ENCODE peak calls at places on chromosomes 11 and 22, in four cellular contexts. One of them, this sample, is unnamed. For H3K9me2, the result is how much of the 10 kb centered on the place peaks cover.

GRCh38 chr11:46239801-46240061 is 37.7 kb upstream of the CREB3L1 start:
- DNase-seq in MM.1S: no peak
- DNase-seq in PC-3: no peak
- DNase-seq in GM23248: peak
- DNase-seq in this sample: no peak

GRCh38 chr11:122344281-122344680 is 228.3 kb upstream of the BLID start:
- DNase-seq in MM.1S: no peak
- DNase-seq in PC-3: peak
- DNase-seq in GM23248: peak
- DNase-seq in this sample: no peak

GRCh38 chr11:100827934-100828661 is 141.0 kb downstream of the ARHGAP42 start:
- DNase-seq in MM.1S: peak
- DNase-seq in PC-3: peak
- DNase-seq in GM23248: peak
- DNase-seq in this sample: peak

GRCh38 chr11:64723117-64723906 is at the start of gene NRXN2:
- DNase-seq in MM.1S: peak
- DNase-seq in PC-3: peak
- DNase-seq in GM23248: peak
- DNase-seq in this sample: peak

GRCh38 chr22:37979782-37980181 is 4.6 kb downstream of the SOX10 start:
- DNase-seq in MM.1S: no peak
- DNase-seq in PC-3: no peak
- DNase-seq in GM23248: no peak
- DNase-seq in this sample: no peak

GRCh38 chr11:121802542-121802941 is 313.5 kb downstream of the BLID start:
- DNase-seq in MM.1S: no peak
- DNase-seq in PC-3: no peak
- DNase-seq in GM23248: no peak
- DNase-seq in this sample: no peak

GRCh38 chr11:69153661-69154060 is 2.1 kb upstream of the SMIM38 start:
- DNase-seq in MM.1S: no peak
- DNase-seq in PC-3: no peak
- DNase-seq in GM23248: peak
- DNase-seq in this sample: no peak

GRCh38 chr11:73236205-73236765 is 18.2 kb downstream of the P2RY2 start:
- DNase-seq in MM.1S: no peak
- DNase-seq in PC-3: no peak
- DNase-seq in GM23248: no peak
- DNase-seq in this sample: no peak

GRCh38 chr22:30823015-30823370 is 128.3 kb downstream of the OSBP2 start:
- DNase-seq in MM.1S: no peak
- DNase-seq in PC-3: peak
- DNase-seq in GM23248: peak
- DNase-seq in this sample: no peak

GRCh38 chr22:47452184-47452583 is 689.7 kb downstream of the TBC1D22A start:
- DNase-seq in MM.1S: no peak
- DNase-seq in PC-3: peak
- DNase-seq in GM23248: no peak
- DNase-seq in this sample: no peak

GRCh38 chr11:126063510-126063858 is 818 bp upstream of the CDON start:
- DNase-seq in MM.1S: no peak
- DNase-seq in PC-3: no peak
- DNase-seq in GM23248: no peak
- DNase-seq in this sample: no peak

GRCh38 chr11:66976048-66976467 is 954 bp downstream of the C11orf86 start:
- DNase-seq in MM.1S: no peak
- DNase-seq in PC-3: peak
- DNase-seq in GM23248: no peak
- DNase-seq in this sample: no peak

GRCh38 chr11:134818531-134818930 is 406.5 kb upstream of the B3GAT1 start:
- DNase-seq in MM.1S: no peak
- DNase-seq in PC-3: peak
- DNase-seq in GM23248: no peak
- DNase-seq in this sample: peak

GRCh38 chr11:85947431-85948272 is 92.5 kb downstream of the CCDC83 start:
- DNase-seq in MM.1S: peak
- DNase-seq in PC-3: peak
- DNase-seq in GM23248: peak
- DNase-seq in this sample: peak

GRCh38 chr22:36306227-36306626 is 53.3 kb downstream of the APOL1 start:
- DNase-seq in MM.1S: no peak
- DNase-seq in PC-3: no peak
- DNase-seq in GM23248: no peak
- DNase-seq in this sample: no peak

GRCh38 chr11:99351620-99352019 is 330.9 kb downstream of the CNTN5 start:
- DNase-seq in MM.1S: no peak
- DNase-seq in PC-3: peak
- DNase-seq in GM23248: no peak
- DNase-seq in this sample: no peak

GRCh38 chr11:73559758-73560157 is 38.2 kb downstream of the FAM168A start:
- DNase-seq in MM.1S: no peak
- DNase-seq in PC-3: no peak
- DNase-seq in GM23248: no peak
- DNase-seq in this sample: no peak

GRCh38 chr11:18727499-18728236 is 1.7 kb upstream of the IGSF22 start:
- DNase-seq in MM.1S: peak
- DNase-seq in PC-3: peak
- DNase-seq in GM23248: peak
- DNase-seq in this sample: no peak

GRCh38 chr11:116990061-116990473 is 108.2 kb downstream of the SIK3 start:
- DNase-seq in MM.1S: no peak
- DNase-seq in PC-3: peak
- DNase-seq in GM23248: peak
- DNase-seq in this sample: no peak

GRCh38 chr22:35337932-35338331 is 38.2 kb downstream of the TOM1 start:
- DNase-seq in MM.1S: no peak
- DNase-seq in PC-3: no peak
- DNase-seq in GM23248: peak
- DNase-seq in this sample: no peak

GRCh38 chr11:12330491-12331231 is 46.7 kb upstream of the PARVA start:
- DNase-seq in MM.1S: no peak
- DNase-seq in PC-3: no peak
- DNase-seq in GM23248: peak
- DNase-seq in this sample: no peak

GRCh38 chr22:38464992-38465672 is 2.8 kb upstream of the KDELR3 start:
- DNase-seq in MM.1S: no peak
- DNase-seq in PC-3: no peak
- DNase-seq in GM23248: no peak
- DNase-seq in this sample: no peak

GRCh38 chr11:203056-203944 is 3.9 kb downstream of the BET1L start:
- DNase-seq in MM.1S: no peak
- DNase-seq in PC-3: no peak
- DNase-seq in GM23248: no peak
- DNase-seq in this sample: no peak

GRCh38 chr22:28835630-28836189 is 35.3 kb upstream of the XBP1 start:
- DNase-seq in MM.1S: no peak
- DNase-seq in PC-3: no peak
- DNase-seq in GM23248: no peak
- DNase-seq in this sample: no peak

GRCh38 chr11:32006799-32007388 is 84.0 kb upstream of the RCN1 start:
- DNase-seq in MM.1S: peak
- DNase-seq in PC-3: peak
- DNase-seq in GM23248: peak
- DNase-seq in this sample: peak

GRCh38 chr11:62948765-62949320 is 27.7 kb upstream of the CHRM1 start:
- DNase-seq in MM.1S: no peak
- DNase-seq in PC-3: no peak
- DNase-seq in GM23248: no peak
- DNase-seq in this sample: no peak

GRCh38 chr11:76744186-76745058 is 38.7 kb upstream of the TSKU start:
- DNase-seq in MM.1S: no peak
- DNase-seq in PC-3: no peak
- DNase-seq in GM23248: peak
- DNase-seq in this sample: no peak

GRCh38 chr11:47981667-47982404 is 1.5 kb downstream of the PTPRJ start:
- DNase-seq in MM.1S: no peak
- DNase-seq in PC-3: no peak
- DNase-seq in GM23248: no peak
- DNase-seq in this sample: no peak

GRCh38 chr11:72239296-72239848 is 4.6 kb downstream of the PHOX2A start:
- DNase-seq in MM.1S: no peak
- DNase-seq in PC-3: peak
- DNase-seq in GM23248: peak
- DNase-seq in this sample: no peak

GRCh38 chr11:58905141-58905715 is 34.1 kb upstream of the GLYATL1 start:
- DNase-seq in MM.1S: no peak
- DNase-seq in PC-3: peak
- DNase-seq in GM23248: peak
- DNase-seq in this sample: no peak

GRCh38 chr11:77159937-77160495 is 32.0 kb downstream of the MYO7A start:
- DNase-seq in MM.1S: no peak
- DNase-seq in PC-3: no peak
- DNase-seq in GM23248: no peak
- DNase-seq in this sample: no peak

GRCh38 chr11:19080579-19080993 is 20.1 kb upstream of the MRGPRX2 start:
- DNase-seq in MM.1S: no peak
- DNase-seq in PC-3: peak
- DNase-seq in GM23248: peak
- DNase-seq in this sample: peak

GRCh38 chr11:114159802-114160588 is 100.5 kb downstream of the ZBTB16 start:
- DNase-seq in MM.1S: peak
- DNase-seq in PC-3: peak
- DNase-seq in GM23248: peak
- DNase-seq in this sample: peak
- H3K9me2 ChIP-seq in MM.1S: under half
- H3K9me2 ChIP-seq in PC-3: under half
- H3K9me2 ChIP-seq in GM23248: under half
- H3K9me2 ChIP-seq in this sample: under half

GRCh38 chr11:1564535-1565172 is 7.4 kb downstream of the DUSP8 start:
- DNase-seq in MM.1S: peak
- DNase-seq in PC-3: peak
- DNase-seq in GM23248: peak
- DNase-seq in this sample: no peak
- H3K4me2 ChIP-seq in MM.1S: no peak
- H3K4me2 ChIP-seq in PC-3: no peak
- H3K4me2 ChIP-seq in GM23248: no peak
- H3K4me2 ChIP-seq in this sample: no peak

GRCh38 chr11:132895340-132895739 is 637.0 kb downstream of the OPCML start:
- DNase-seq in MM.1S: no peak
- DNase-seq in PC-3: no peak
- DNase-seq in GM23248: peak
- DNase-seq in this sample: no peak

GRCh38 chr11:132894598-132894997 is 637.7 kb downstream of the OPCML start:
- DNase-seq in MM.1S: no peak
- DNase-seq in PC-3: no peak
- DNase-seq in GM23248: no peak
- DNase-seq in this sample: no peak

GRCh38 chr11:132901638-132902610 is 630.4 kb downstream of the OPCML start:
- DNase-seq in MM.1S: no peak
- DNase-seq in PC-3: no peak
- DNase-seq in GM23248: peak
- DNase-seq in this sample: no peak

DNA sequence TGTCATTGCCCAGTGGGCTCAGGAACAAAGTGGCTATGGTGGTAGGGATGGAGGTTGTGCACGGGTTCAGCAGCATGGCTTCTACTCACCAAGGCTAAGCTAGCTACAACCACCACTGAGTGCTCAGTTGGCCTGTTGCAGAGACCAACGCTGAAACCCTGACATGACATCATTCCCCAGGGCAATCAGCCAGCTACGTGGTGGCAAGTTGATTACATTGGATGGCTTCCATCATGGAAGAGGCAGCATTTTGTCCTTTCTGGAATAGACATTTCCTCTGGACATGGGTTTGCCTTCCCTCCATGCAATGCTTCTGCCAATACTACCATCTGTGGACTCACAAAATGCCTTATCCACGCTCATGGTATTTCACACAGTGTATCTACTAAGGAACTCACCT is 634.3 kb downstream of the OPCML start:
- DNase-seq in MM.1S: no peak
- DNase-seq in PC-3: no peak
- DNase-seq in GM23248: no peak
- DNase-seq in this sample: no peak
- H3K9me2 ChIP-seq in MM.1S: under half
- H3K9me2 ChIP-seq in PC-3: under half
- H3K9me2 ChIP-seq in GM23248: under half
- H3K9me2 ChIP-seq in this sample: under half

GRCh38 chr11:106159846-106160245 is 82.4 kb downstream of the AASDHPPT start:
- DNase-seq in MM.1S: no peak
- DNase-seq in PC-3: no peak
- DNase-seq in GM23248: peak
- DNase-seq in this sample: no peak

GRCh38 chr11:106152824-106153223 is 75.4 kb downstream of the AASDHPPT start:
- DNase-seq in MM.1S: no peak
- DNase-seq in PC-3: peak
- DNase-seq in GM23248: peak
- DNase-seq in this sample: no peak

GRCh38 chr11:106160494-106160893 is 83.0 kb downstream of the AASDHPPT start:
- DNase-seq in MM.1S: peak
- DNase-seq in PC-3: no peak
- DNase-seq in GM23248: peak
- DNase-seq in this sample: no peak

GRCh38 chr11:106152013-106152412 is 74.6 kb downstream of the AASDHPPT start:
- DNase-seq in MM.1S: no peak
- DNase-seq in PC-3: peak
- DNase-seq in GM23248: peak
- DNase-seq in this sample: no peak

DNA sequence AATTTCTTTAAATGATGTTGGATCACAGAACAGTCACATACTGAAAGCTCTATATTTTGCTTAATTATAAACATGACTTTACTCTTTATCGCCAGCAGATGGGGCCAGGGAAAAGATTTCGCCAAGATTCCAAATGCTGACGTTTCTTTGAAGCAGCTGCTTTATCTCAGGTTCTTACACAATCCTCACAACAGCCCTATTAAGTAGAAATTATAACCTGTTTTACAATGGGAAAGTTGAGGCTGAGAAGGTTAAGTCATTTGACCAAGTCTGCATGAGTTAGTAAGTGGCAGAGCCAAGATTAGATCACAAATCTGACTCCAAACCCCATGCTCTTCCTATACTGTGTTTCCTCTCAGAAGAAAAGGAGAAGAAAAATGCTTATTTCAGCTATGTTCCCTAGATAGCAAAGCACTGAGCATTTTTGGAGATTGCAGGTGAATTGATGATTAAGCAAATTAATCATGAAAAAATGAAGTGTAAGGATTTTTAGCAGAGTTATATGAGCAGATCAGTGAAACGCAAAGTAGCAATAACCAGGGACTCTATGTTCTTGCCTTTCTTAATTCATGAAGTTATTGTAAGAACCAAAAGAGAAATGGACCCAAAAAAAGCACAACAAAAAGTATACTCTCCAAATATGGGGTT is 79.0 kb downstream of the AASDHPPT start:
- DNase-seq in MM.1S: peak
- DNase-seq in PC-3: peak
- DNase-seq in GM23248: peak
- DNase-seq in this sample: peak
- H3K4me2 ChIP-seq in MM.1S: peak
- H3K4me2 ChIP-seq in PC-3: peak
- H3K4me2 ChIP-seq in GM23248: no peak
- H3K4me2 ChIP-seq in this sample: no peak